ENCODE peak calls at places on chromosomes 12 and 14, in four cellular contexts. E, R, W and K are unnamed samples.

GRCh38 chr14:92690171-92691011 is 58.0 kb downstream of the LGMN start:
- DNase-seq in R (no peak), E (no peak), W (peak; percentile 49), K (peak; percentile 33)

GRCh38 chr12:8712572-8712971 is 14.8 kb downstream of the RIMKLB start:
- DNase-seq in R (no peak), E (no peak), W (no peak), K (no peak)

GRCh38 chr12:2752676-2753371 is 41.9 kb upstream of the FKBP4 start:
- DNase-seq in R (peak; percentile 77), E (peak; percentile 48), W (peak; percentile 74), K (peak; percentile 78)

GRCh38 chr14:49687942-49688700 is at the start of gene POLE2:
- DNase-seq in E (peak; percentile 59), R (peak; percentile 85), W (peak; percentile 70), K (peak; percentile 89)

GRCh38 chr14:77306406-77307098 is 14.1 kb downstream of the POMT2 start:
- DNase-seq in R (no peak), E (no peak), W (no peak), K (peak; percentile 86)

GRCh38 chr12:124814741-124815613 is 48.7 kb downstream of the SCARB1 start:
- DNase-seq in R (peak; percentile 51), W (peak; percentile 67), E (peak; percentile 49), K (peak; percentile 60)

GRCh38 chr12:32896438-32897275 is at the start of gene PKP2:
- DNase-seq in E (no peak), W (peak; percentile 35), R (peak; percentile 80), K (no peak)

GRCh38 chr12:11763760-11764520 is 114.5 kb downstream of the ETV6 start:
- DNase-seq in R (no peak), E (no peak), W (no peak), K (no peak)

GRCh38 chr12:83462419-83462818 is 775.7 kb downstream of the TMTC2 start:
- DNase-seq in W (no peak), R (no peak), E (no peak), K (no peak)

GRCh38 chr12:133058203-133059125 is 21.2 kb downstream of the ZNF84 start:
- DNase-seq in W (no peak), E (no peak), R (no peak), K (peak; percentile 31)

GRCh38 chr14:66610154-66610563 is 102.2 kb downstream of the GPHN start:
- DNase-seq in R (no peak), W (no peak), E (no peak), K (no peak)

GRCh38 chr12:55607821-55608602 is 28.7 kb upstream of the OR10P1 start:
- DNase-seq in E (no peak), R (no peak), W (no peak), K (no peak)

GRCh38 chr14:88384653-88385205 is 728 bp upstream of the SPATA7 start:
- DNase-seq in W (no peak), R (no peak), E (peak; percentile 25), K (peak; percentile 7)

GRCh38 chr14:60657609-60657983 is 8.3 kb upstream of the SIX1 start:
- DNase-seq in E (no peak), R (no peak), W (no peak), K (peak; percentile 58)
- H3K36me3 ChIP-seq in E (no peaks in the 10 kb centered on the region), R (no peaks in the 10 kb centered on the region), W (no peaks in the 10 kb centered on the region), K (no peaks in the 10 kb centered on the region)

DNA sequence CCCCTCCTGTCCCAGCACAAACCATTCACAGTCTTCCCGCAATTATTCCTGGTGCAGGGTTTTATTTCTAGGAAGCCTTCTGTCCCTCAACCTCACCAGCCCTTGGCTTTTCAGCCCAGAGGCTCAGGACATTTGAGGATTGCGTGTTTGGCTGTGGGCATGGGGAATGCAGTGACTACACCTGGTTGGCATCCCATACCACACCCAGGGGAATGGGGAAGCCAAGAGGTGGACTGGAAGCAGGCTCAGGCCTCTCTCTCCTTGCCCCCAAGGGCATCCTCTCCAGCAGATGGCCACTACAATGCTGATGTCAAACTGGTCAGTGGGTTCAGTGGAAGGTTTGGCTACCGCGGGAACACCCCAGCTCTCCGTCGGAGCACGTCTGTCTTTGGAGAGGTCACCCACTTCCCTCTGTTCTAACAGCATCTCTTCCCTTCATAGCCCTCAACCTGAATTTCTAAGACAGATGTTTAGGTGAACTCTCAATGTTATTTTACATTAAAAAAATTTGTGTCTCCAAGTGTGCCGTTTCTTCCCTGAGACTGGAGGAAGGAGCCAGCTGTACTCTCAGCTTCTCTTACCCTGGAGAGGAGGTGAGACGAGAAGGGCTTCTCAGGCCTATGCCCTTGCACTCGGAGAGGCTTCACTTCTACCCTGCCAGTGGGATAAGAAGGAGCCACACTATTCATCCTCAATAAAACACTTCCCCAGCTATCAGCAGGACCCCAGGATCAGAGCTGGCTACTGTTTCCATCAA is 35.5 kb downstream of the DCAF4 start:
- DNase-seq in R (no peak), W (no peak), E (no peak), K (peak; percentile 34)
- H3K27ac ChIP-seq in R (no peak overlapping the region), W (peak overlapping the region; percentile 16), E (no peak overlapping the region), K (peak overlapping the region; percentile 12)

DNA sequence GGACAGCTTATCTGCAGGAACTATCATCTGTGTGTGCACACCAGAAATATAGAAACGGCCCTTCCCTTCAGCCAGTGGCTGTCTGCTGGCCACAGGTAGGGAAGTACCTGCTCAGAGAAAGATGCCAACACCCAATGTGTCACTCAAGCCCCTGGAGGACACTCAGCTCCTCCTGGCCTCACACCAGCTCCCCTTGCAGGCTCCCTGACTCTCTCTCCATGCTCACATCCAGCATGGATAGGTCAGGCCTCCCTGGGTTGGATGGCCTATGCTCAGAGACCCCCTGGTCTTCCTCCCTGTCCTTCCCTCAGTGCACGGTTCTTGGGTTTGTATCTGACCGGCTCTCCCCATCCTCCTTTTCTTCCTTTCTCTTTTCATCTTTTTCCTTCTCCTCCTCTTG is 202.1 kb downstream of the BCL11B start:
- DNase-seq in W (no peak), E (no peak), R (no peak), K (no peak)
- H3K9me3 ChIP-seq in W (no peaks in the 10 kb centered on the region), E (no peaks in the 10 kb centered on the region), R (no peaks in the 10 kb centered on the region), K (no peaks in the 10 kb centered on the region)

DNA sequence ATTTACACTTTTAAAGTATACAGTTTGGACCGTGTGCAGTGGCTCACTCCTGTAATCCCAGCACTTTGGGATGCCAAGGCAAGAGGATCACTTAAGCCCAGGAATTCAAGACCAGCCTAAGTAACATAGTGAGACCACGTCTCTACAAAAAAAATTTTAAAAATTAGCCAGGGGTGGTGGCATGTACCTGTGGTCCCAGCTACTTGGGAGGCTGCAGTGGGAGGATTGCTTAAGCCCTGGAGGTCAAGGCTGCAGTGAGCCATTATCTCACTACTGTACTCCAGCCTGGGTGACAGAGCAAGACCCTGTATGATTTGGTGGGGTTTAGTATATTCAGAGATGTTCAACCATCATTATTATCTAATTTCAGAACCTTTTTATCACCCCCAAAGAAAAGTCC is 4.7 kb downstream of the EIF4B start:
- DNase-seq in W (no peak), R (no peak), E (no peak), K (no peak)
- H3K36me3 ChIP-seq in W (peaks cover 8% of the 10 kb centered on the region), R (peaks cover 33% of the 10 kb centered on the region), E (no peaks in the 10 kb centered on the region), K (peaks cover 60% of the 10 kb centered on the region)

DNA sequence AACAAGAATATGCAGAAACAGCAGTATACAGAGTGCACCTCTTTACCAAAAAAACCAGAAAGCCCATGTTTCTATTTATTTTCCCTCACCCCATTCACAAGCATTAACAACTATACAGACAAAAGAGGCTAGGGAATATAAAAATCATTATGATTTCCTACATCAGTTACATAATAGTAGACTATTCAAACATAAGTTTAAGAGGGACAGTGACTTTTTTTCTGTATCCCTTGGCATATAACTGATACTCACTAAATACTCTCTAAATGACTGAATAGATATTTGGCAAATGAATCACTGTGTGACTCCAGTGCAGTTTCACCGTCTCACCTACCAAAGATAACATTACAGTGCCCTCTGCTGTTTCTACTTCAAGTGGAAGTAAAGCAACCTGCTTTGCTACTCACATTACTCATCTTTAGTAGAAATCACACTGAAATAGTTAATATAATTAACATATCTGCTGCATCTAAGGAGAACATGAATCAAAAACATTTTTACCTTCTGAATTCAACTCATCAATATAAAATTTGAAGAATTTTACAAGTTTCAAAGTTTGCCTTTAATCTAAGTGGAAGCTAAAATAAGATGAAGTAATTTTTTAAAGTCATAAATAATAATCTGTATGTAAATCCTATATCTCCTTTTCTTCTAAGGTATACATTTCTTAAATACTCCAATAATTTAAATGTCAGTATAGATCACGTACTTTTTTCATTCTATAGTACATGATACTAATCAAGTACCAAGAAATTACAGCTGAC is 103.8 kb downstream of the OSBPL8 start:
- DNase-seq in R (no peak), W (peak; percentile 33), E (no peak), K (peak; percentile 36)
- H3K27ac ChIP-seq in R (no peak overlapping the region), W (no peak overlapping the region), E (no peak overlapping the region), K (peak overlapping the region; percentile 16)

GRCh38 chr12:47304161-47304560 is 224.4 kb upstream of the AMIGO2 start:
- DNase-seq in W (no peak), R (no peak), E (no peak), K (no peak)
- H3K9me3 ChIP-seq in W (no peaks in the 10 kb centered on the region), R (no peaks in the 10 kb centered on the region), E (no peaks in the 10 kb centered on the region), K (no peaks in the 10 kb centered on the region)

DNA sequence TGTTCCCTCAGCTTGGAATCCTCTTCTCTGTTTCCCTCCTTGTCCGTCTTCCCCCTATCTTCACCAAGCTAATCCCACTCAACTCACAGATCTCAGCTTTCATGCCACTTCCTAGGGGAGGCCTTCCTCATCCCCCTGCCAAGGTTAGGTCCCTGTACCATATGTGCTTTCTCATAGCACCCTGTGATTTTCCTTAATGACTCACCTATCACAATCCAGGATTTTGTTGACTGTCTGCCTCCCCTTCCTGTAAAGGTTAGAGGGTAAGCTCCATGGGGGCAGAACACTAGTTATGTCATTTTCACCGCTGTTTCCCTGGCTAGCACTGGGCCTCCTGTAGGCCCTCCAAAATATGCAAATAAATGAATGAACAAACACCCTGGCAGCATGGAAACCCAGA is 57.6 kb downstream of the CRADD start:
- DNase-seq in E (no peak), R (no peak), W (no peak), K (no peak)
- H3K36me3 ChIP-seq in E (no peaks in the 10 kb centered on the region), R (no peaks in the 10 kb centered on the region), W (no peaks in the 10 kb centered on the region), K (no peaks in the 10 kb centered on the region)

GRCh38 chr12:108856428-108857157 is 790 bp downstream of the SSH1 start:
- DNase-seq in W (peak; percentile 82), R (peak; percentile 85), E (peak; percentile 77), K (no peak)

GRCh38 chr12:108857158-108857407 is 300 bp downstream of the SSH1 start:
- DNase-seq in W (no peak), E (peak; percentile 29), R (peak; percentile 57), K (no peak)

GRCh38 chr12:108860443-108860842 is 3.1 kb upstream of the SSH1 start:
- DNase-seq in E (no peak), R (no peak), W (no peak), K (no peak)

GRCh38 chr12:108859923-108860291 is 2.5 kb upstream of the SSH1 start:
- DNase-seq in R (no peak), E (no peak), W (no peak), K (no peak)

GRCh38 chr12:108858399-108859074 is 1.2 kb upstream of the SSH1 start:
- DNase-seq in E (no peak), R (no peak), W (no peak), K (peak; percentile 42)
- H3K27ac ChIP-seq in E (peak overlapping the region; percentile 92), R (peak overlapping the region; percentile 91), W (peak overlapping the region; percentile 100), K (no peak overlapping the region)